ENCODE peak calls at places on chromosomes 1 and 21, in eight cellular contexts. G is HT1080; Y is stimulated activated CD8-positive, alpha-beta memory T cell treated with anti-CD3 and anti-CD28 coated beads, Interleukin-4, amount 100 ng/mL, for 1 hour; J is CMK; Q is ecto neural progenitor cell; H is activated gamma-delta T cell; T is activated T-helper 1 cell treated with anti-CD3 and anti-CD28 coated beads, Interleukin-2, amount 50 U/mL, for 16 hours; W is AG09319. X is an unnamed sample.

GRCh38 chr1:202207292-202207691 is 13.7 kb downstream of the LGR6 start:
- DNase-seq in G (peak), Y (no peak), J (no peak), Q (no peak), H (no peak), T (no peak), W (peak), X (no peak)

GRCh38 chr1:94947453-94947852 is 20.5 kb upstream of the CNN3 start:
- DNase-seq in G (no peak), Y (no peak), J (no peak), Q (no peak), H (no peak), T (no peak), W (peak), X (no peak)

GRCh38 chr1:176866011-176866410 is 298.5 kb downstream of the ASTN1 start:
- DNase-seq in G (peak), Y (no peak), J (no peak), Q (no peak), H (no peak), T (no peak), W (no peak), X (no peak)

GRCh38 chr21:33135925-33136324 is 66.0 kb downstream of the OLIG1 start:
- DNase-seq in G (no peak), Y (no peak), J (no peak), Q (no peak), H (no peak), T (no peak), W (no peak), X (no peak)

GRCh38 chr1:50985094-50985493 is 15.0 kb downstream of the CDKN2C start:
- DNase-seq in G (no peak), Y (no peak), J (no peak), Q (no peak), H (no peak), T (no peak), W (no peak), X (no peak)

GRCh38 chr21:46100020-46100419 is 2.1 kb downstream of the COL6A2 start:
- DNase-seq in G (no peak), Y (no peak), J (no peak), Q (no peak), H (no peak), T (no peak), W (no peak), X (no peak)

GRCh38 chr1:198269352-198269940 is 112.6 kb downstream of the NEK7 start:
- DNase-seq in G (no peak), Y (no peak), J (no peak), Q (no peak), H (no peak), T (no peak), W (no peak), X (no peak)

GRCh38 chr1:8152731-8153702 is 126.9 kb upstream of the ERRFI1 start:
- DNase-seq in G (no peak), Y (peak), J (no peak), Q (no peak), H (no peak), T (no peak), W (no peak), X (peak)

GRCh38 chr1:154304664-154305337 is 16.1 kb upstream of the AQP10 start:
- DNase-seq in G (peak), Y (no peak), J (no peak), Q (no peak), H (no peak), T (no peak), W (no peak), X (no peak)